ENCODE peak calls at places on chromosomes 3 and 15, in eight cellular contexts. D is Calu3, A is fibroblast of mammary gland, N is AG04449, Z is stomach, V is MM.1S, X is suprapubic skin, Y is hepatocyte. R is an unnamed sample.

GRCh38 chr3:76403556-76403955 is 618.2 kb upstream of the ZNF717 start:
- DNase-seq in D (no peak), A (peak), N (peak), Z (no peak), V (no peak), X (no peak), Y (no peak), R (no peak)

GRCh38 chr3:96069065-96069464 is 745.3 kb upstream of the EPHA6 start:
- DNase-seq in D (no peak), A (no peak), N (no peak), Z (no peak), V (no peak), X (no peak), Y (no peak), R (no peak)

GRCh38 chr3:195226900-195227447 is 44.0 kb downstream of the XXYLT1 start:
- DNase-seq in D (no peak), A (no peak), N (no peak), Z (peak), V (peak), X (peak), Y (no peak), R (no peak)

GRCh38 chr3:29525254-29525881 is 244.5 kb downstream of the RBMS3 start:
- DNase-seq in D (peak), A (peak), N (no peak), Z (peak), V (no peak), X (peak), Y (no peak), R (no peak)

GRCh38 chr15:72344602-72345001 is 24.6 kb upstream of the CELF6 start:
- DNase-seq in D (no peak), A (no peak), N (no peak), Z (no peak), V (no peak), X (no peak), Y (no peak), R (no peak)

GRCh38 chr3:108281670-108282069 is 14.7 kb upstream of the HHLA2 start:
- DNase-seq in D (no peak), A (no peak), N (no peak), Z (no peak), V (no peak), X (no peak), Y (no peak), R (no peak)

GRCh38 chr3:189967254-189967865 is 153.3 kb downstream of the P3H2 start:
- DNase-seq in D (peak), A (peak), N (no peak), Z (no peak), V (peak), X (no peak), Y (peak), R (no peak)

GRCh38 chr15:56149071-56149470 is 94.6 kb downstream of the RFX7 start:
- DNase-seq in D (no peak), A (peak), N (no peak), Z (no peak), V (no peak), X (no peak), Y (no peak), R (no peak)

GRCh38 chr3:108838411-108838810 is 15.8 kb downstream of the TRAT1 start:
- DNase-seq in D (no peak), A (no peak), N (no peak), Z (no peak), V (no peak), X (no peak), Y (no peak), R (no peak)

GRCh38 chr15:96324900-96325299 is 5.6 kb upstream of the NR2F2 start:
- DNase-seq in D (no peak), A (peak), N (no peak), Z (no peak), V (no peak), X (no peak), Y (no peak), R (no peak)

GRCh38 chr3:129312021-129312639 is 33.5 kb downstream of the HMCES start:
- DNase-seq in D (no peak), A (peak), N (no peak), Z (no peak), V (peak), X (no peak), Y (no peak), R (no peak)

GRCh38 chr15:54803987-54804386 is 392.8 kb downstream of the RSL24D1 start:
- DNase-seq in D (no peak), A (no peak), N (no peak), Z (no peak), V (peak), X (no peak), Y (no peak), R (no peak)

GRCh38 chr3:182261084-182261483 is 532.2 kb upstream of the ATP11B start:
- DNase-seq in D (no peak), A (no peak), N (no peak), Z (no peak), V (no peak), X (no peak), Y (no peak), R (no peak)

GRCh38 chr3:29128004-29128403 is 152.9 kb upstream of the RBMS3 start:
- DNase-seq in D (no peak), A (no peak), N (no peak), Z (no peak), V (no peak), X (no peak), Y (no peak), R (no peak)

GRCh38 chr3:139935071-139935865 is at the start of gene CLSTN2:
- DNase-seq in D (peak), A (peak), N (no peak), Z (peak), V (peak), X (peak), Y (peak), R (no peak)
- TF ChIP-seq CTCF in D (no peak), A (no peak), N (no peak), Z (no peak), V (no peak), X (no peak), Y (no peak), R (peak)

GRCh38 chr3:13880811-13881156 is 913 bp upstream of the WNT7A start:
- DNase-seq in D (no peak), A (no peak), N (no peak), Z (no peak), V (no peak), X (peak), Y (peak), R (no peak)
- TF ChIP-seq CTCF in D (no peak), A (no peak), N (no peak), Z (no peak), V (no peak), X (no peak), Y (no peak), R (peak)

GRCh38 chr15:26179906-26180305 is 316.8 kb upstream of the ATP10A start:
- DNase-seq in D (no peak), A (no peak), N (no peak), Z (no peak), V (no peak), X (no peak), Y (peak), R (no peak)
- TF ChIP-seq CTCF in D (no peak), A (no peak), N (no peak), Z (no peak), V (no peak), X (no peak), Y (peak), R (peak)

DNA sequence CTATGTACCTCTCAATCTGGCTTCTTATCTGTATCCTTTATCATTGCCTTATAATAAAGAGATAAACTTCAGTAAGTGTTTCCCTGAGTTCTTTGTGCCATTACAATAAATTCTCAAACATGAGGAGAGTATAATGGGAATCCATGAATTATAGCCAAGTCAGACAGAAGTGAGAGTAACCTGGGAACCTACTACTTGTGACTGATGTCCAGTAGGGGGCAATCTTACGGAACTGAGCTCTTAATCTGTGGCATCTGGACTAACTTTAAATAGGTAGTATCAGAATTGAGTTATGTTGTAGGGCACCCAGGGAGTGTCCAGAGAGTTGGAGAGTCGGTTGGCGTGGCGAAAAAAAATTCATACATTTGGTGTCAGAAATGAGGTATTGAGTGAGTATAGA is 542.6 kb downstream of the ZBBX start:
- DNase-seq in D (peak), A (peak), N (no peak), Z (no peak), V (peak), X (no peak), Y (peak), R (no peak)
- TF ChIP-seq CTCF in D (peak), A (peak), N (no peak), Z (no peak), V (peak), X (no peak), Y (peak), R (peak)

GRCh38 chr3:119223511-119223910 is 17.2 kb downstream of the B4GALT4 start:
- DNase-seq in D (no peak), A (no peak), N (no peak), Z (no peak), V (no peak), X (no peak), Y (no peak), R (no peak)
- TF ChIP-seq CTCF in D (no peak), A (peak), N (no peak), Z (no peak), V (no peak), X (no peak), Y (no peak), R (no peak)

GRCh38 chr3:157204880-157205279 is 44.9 kb upstream of the CCNL1 start:
- DNase-seq in D (no peak), A (no peak), N (no peak), Z (no peak), V (no peak), X (no peak), Y (no peak), R (no peak)
- TF ChIP-seq CTCF in D (no peak), A (no peak), N (no peak), Z (no peak), V (no peak), X (no peak), Y (no peak), R (no peak)

DNA sequence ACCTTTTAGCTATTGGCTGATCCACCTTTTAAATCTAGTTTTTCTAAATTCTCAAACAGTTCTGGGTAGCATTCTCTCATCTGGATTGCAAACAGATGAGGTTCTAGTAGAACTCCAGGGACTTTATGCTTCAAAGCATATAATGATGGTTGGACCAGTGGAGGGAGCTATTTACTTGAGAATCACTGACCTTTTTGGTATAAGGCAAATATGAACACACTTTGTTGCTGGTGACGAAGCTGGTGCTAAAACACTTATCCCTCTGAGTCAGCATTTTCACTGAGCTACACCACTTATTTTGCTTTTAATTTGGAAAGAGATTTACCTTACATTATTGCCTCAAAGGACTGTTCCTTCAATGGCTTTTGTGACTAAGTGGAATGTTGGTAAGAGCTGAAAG is 58.6 kb upstream of the SLITRK3 start:
- DNase-seq in D (peak), A (peak), N (no peak), Z (no peak), V (peak), X (no peak), Y (peak), R (no peak)
- TF ChIP-seq CTCF in D (peak), A (peak), N (no peak), Z (no peak), V (peak), X (no peak), Y (peak), R (peak)